ENCODE peak calls at places on chromosome 14, in ten cellular contexts. P is neural progenitor cell, A is fibroblast of lung, C is heart right ventricle, Y is sigmoid colon, E is tibial nerve, Z is IMR-90, R is endodermal cell, N is cardiac muscle cell, U is right lobe of liver. W is an unnamed sample. For H3K4me1 and H3K9me3, the result is how much of the 10 kb centered on the place peaks cover.

GRCh38 chr14:50040401-50040775 is 76.0 kb downstream of the VCPKMT start:
- DNase-seq in P (no peak), A (peak), C (no peak), Y (no peak), E (no peak), Z (peak), R (no peak), N (no peak), U (no peak), W (no peak)

GRCh38 chr14:77584809-77585208 is 31.6 kb downstream of the SPTLC2 start:
- DNase-seq in P (no peak), A (no peak), C (no peak), Y (no peak), E (no peak), Z (no peak), R (no peak), N (no peak), U (no peak), W (no peak)

GRCh38 chr14:90518941-90519256 is 122.1 kb downstream of the CALM1 start:
- DNase-seq in P (peak), A (no peak), C (no peak), Y (no peak), E (no peak), Z (peak), R (peak), N (no peak), U (no peak), W (no peak)

GRCh38 chr14:99602054-99602787 is 1.8 kb downstream of the CCDC85C start:
- DNase-seq in P (peak), A (no peak), C (peak), Y (peak), E (no peak), Z (peak), R (no peak), N (peak), U (peak), W (no peak)

GRCh38 chr14:59463773-59464650 is 1.2 kb downstream of the GPR135 start:
- DNase-seq in P (peak), A (no peak), C (no peak), Y (peak), E (no peak), Z (no peak), R (peak), N (no peak), U (peak), W (no peak)

GRCh38 chr14:75911883-75912282 is 69.9 kb downstream of the TGFB3 start:
- DNase-seq in P (peak), A (no peak), C (no peak), Y (no peak), E (no peak), Z (no peak), R (peak), N (peak), U (no peak), W (no peak)

GRCh38 chr14:97027256-97027999 is 230.2 kb downstream of the VRK1 start:
- DNase-seq in P (peak), A (no peak), C (no peak), Y (no peak), E (no peak), Z (no peak), R (no peak), N (no peak), U (no peak), W (no peak)

GRCh38 chr14:64209428-64210165 is 84.6 kb downstream of the ESR2 start:
- DNase-seq in P (no peak), A (peak), C (peak), Y (peak), E (no peak), Z (peak), R (no peak), N (no peak), U (peak), W (peak)

GRCh38 chr14:95156765-95157194 is 549 bp downstream of the DICER1 start:
- DNase-seq in P (no peak), A (peak), C (peak), Y (peak), E (no peak), Z (peak), R (no peak), N (peak), U (peak), W (no peak)

GRCh38 chr14:77565289-77566081 is 51.0 kb downstream of the SPTLC2 start:
- DNase-seq in P (no peak), A (peak), C (no peak), Y (no peak), E (no peak), Z (peak), R (no peak), N (no peak), U (no peak), W (no peak)

DNA sequence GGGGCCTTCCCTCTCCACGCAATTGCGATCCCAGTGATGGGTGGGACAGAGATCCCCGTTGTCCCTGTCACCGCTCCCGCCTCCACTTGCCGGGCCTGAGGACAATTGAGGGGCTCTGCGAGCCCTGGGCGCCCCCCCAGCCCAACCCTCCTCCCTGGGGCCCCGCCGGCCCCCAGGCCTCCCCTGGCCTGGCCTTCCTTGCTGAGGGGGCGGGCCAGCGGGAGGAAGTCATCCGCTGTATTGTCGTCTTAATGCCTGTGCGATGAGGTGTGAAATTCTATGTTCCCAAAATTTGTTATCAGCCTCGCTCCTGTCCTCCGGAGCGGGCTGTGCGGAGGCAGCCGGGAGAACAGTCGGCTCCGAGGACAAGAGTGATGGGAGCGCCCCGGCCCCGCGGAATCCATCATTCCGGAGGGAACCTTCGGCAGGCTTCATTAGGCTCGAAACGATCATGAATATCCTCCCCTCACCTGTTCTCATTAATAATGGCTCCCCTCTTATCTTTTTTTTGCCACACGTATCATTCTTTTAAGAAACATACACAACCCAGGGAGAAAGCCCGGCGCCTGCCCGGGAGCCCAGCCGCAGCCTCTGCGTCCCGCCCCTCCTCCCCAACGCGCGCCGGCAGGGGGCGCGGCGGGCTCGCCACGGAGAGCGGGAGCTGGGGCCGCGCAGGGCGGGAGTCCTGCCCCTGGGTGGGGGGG is 17.3 kb upstream of the DLK1 start:
- DNase-seq in P (peak), A (peak), C (peak), Y (no peak), E (no peak), Z (peak), R (peak), N (peak), U (no peak), W (no peak)
- TF ChIP-seq CTCF in P (peak), A (peak), C (peak), Y (no peak), E (peak), Z (peak), R (peak), N (peak), U (no peak), W (no peak)

DNA sequence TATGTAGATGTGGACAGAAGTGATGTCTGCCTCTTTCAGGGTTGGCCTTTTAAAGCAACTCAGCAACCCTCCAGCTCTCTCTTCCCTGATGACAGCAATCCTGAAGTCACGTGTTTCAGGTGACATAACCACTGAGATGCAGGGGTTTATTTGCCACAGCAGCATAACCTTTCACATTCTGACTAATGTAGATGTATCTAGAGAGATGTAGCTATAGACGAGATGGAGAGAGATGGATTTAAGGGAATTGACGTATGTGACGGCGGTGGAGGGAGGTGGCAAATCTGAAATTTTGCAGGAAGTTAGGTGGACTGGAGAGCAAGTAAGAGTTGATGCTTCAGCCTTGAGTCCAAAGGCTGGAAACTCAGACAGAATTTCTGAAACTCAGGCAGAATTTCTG is 126.0 kb downstream of the ZFP36L1 start:
- DNase-seq in P (no peak), A (no peak), C (no peak), Y (no peak), E (no peak), Z (no peak), R (no peak), N (no peak), U (no peak), W (peak)
- H3K4me1 ChIP-seq in P (under half), A (half or more), C (half or more), Y (under half), E (under half), Z (under half), R (under half), N (half or more), U (under half), W (under half)

GRCh38 chr14:27725482-27725881 is 1041.1 kb upstream of the FOXG1 start:
- DNase-seq in P (no peak), A (no peak), C (no peak), Y (no peak), E (no peak), Z (no peak), R (no peak), N (no peak), U (no peak), W (no peak)

GRCh38 chr14:27727371-27727770 is 1039.2 kb upstream of the FOXG1 start:
- DNase-seq in P (no peak), A (no peak), C (no peak), Y (no peak), E (no peak), Z (no peak), R (no peak), N (no peak), U (no peak), W (no peak)

DNA sequence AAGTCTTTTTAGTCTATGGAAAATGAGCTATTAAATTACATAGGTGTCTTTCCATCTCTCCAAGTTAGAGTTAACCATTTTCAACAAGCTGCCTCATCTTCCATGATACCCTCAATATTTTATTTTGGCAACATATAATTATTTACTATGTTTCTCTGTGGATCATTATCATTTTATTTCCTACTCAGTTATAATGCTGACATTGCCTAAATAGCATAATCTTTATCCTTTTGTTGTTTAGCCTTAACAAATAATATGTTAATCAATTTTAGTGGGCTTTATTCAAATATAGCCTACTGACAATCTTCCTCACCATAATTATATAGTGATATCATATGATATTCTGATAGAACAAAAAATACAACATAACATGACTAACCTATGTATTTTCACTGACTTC is 1044.8 kb upstream of the FOXG1 start:
- DNase-seq in P (no peak), A (no peak), C (no peak), Y (no peak), E (no peak), Z (no peak), R (no peak), N (no peak), U (no peak), W (no peak)
- H3K9me3 ChIP-seq in P (under half), A (under half), C (under half), Y (under half), E (under half), Z (under half), R (under half), N (under half), U (under half), W (under half)

GRCh38 chr14:68974759-68975347 is 4.2 kb downstream of the ACTN1 start:
- DNase-seq in P (no peak), A (no peak), C (no peak), Y (peak), E (no peak), Z (no peak), R (no peak), N (no peak), U (no peak), W (no peak)

GRCh38 chr14:68971411-68972035 is 7.6 kb downstream of the ACTN1 start:
- DNase-seq in P (no peak), A (no peak), C (no peak), Y (peak), E (no peak), Z (no peak), R (no peak), N (no peak), U (no peak), W (no peak)

GRCh38 chr14:68975667-68976066 is 3.4 kb downstream of the ACTN1 start:
- DNase-seq in P (no peak), A (peak), C (no peak), Y (peak), E (no peak), Z (peak), R (peak), N (no peak), U (no peak), W (no peak)

GRCh38 chr14:68972507-68973272 is 6.4 kb downstream of the ACTN1 start:
- DNase-seq in P (no peak), A (peak), C (no peak), Y (peak), E (no peak), Z (peak), R (peak), N (no peak), U (no peak), W (no peak)

DNA sequence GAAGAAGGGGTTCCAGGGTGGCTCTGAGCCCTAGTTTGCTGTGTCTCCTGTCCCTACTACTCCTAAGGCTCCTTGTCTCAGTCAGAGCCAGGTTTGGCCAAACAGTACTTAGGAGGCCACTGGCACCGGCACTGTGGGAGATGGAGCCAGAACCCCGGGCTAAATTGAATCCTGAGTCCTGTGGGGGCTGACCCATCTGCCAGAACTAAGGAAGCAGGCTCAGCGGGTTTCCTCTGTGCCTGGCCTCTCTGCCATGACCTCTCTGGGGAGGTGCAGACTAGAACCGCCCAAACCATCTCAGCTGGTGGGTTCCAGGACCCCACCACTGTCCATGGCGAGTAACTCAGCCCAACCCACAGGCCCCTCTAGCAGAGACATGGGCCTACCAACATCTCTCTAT is 5.5 kb downstream of the ACTN1 start:
- DNase-seq in P (no peak), A (no peak), C (no peak), Y (peak), E (no peak), Z (no peak), R (no peak), N (no peak), U (no peak), W (no peak)
- TF ChIP-seq CTCF in P (no peak), A (no peak), C (no peak), Y (no peak), E (no peak), Z (no peak), R (no peak), N (no peak), U (no peak), W (no peak)

DNA sequence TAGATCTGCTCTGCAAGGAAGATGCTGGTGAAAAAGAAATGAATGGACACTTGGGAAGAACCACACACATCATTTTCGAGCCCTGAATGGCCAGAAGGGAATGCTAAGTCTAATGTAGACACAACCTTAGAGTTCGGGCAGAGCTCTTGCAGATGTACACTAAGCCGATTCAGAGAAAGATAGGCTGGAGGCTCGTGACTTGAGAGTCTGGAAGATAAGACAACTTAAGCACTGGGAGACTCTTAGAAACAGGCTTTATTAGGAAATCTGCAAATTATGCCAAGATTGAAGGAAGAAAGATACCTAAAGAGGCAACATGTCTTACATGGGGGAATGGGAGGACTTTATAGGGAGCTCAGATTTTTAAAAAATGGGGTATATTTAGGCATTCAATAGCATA is 13.5 kb downstream of the TBPL2 start:
- DNase-seq in P (no peak), A (no peak), C (no peak), Y (no peak), E (no peak), Z (no peak), R (no peak), N (no peak), U (no peak), W (no peak)
- H3K4me1 ChIP-seq in P (under half), A (under half), C (under half), Y (under half), E (under half), Z (under half), R (under half), N (under half), U (under half), W (under half)

GRCh38 chr14:105400016-105400415 is 1.7 kb downstream of the TEX22 start:
- DNase-seq in P (no peak), A (no peak), C (no peak), Y (no peak), E (no peak), Z (no peak), R (no peak), N (no peak), U (no peak), W (no peak)
- H3K9me3 ChIP-seq in P (under half), A (under half), C (under half), Y (under half), E (under half), Z (under half), R (under half), N (under half), U (under half), W (under half)

GRCh38 chr14:55749946-55750345 is 169.9 kb downstream of the KTN1 start:
- DNase-seq in P (no peak), A (no peak), C (no peak), Y (no peak), E (no peak), Z (no peak), R (no peak), N (no peak), U (no peak), W (no peak)
- TF ChIP-seq CTCF in P (peak), A (no peak), C (no peak), Y (no peak), E (no peak), Z (no peak), R (peak), N (no peak), U (no peak), W (no peak)

DNA sequence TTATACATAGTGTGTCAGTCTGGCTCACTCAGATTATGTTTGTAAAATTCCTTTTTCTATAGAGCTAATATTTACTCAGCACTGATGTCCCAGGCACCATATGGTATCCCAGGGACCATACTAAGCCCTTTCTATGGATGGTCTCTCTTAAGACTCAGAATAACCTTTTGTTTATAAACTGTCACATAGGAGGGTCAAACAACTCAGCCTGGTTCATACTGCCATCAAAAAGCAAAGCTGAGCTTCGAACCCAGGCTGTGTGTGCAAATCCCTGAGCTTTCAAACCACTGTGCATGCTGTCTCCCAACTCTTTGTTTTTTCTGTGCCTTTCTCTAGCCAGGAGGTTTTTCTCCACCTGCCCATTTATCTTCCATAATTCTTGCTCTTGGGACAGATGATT is 135.6 kb upstream of the ARHGAP5 start:
- DNase-seq in P (no peak), A (no peak), C (no peak), Y (no peak), E (no peak), Z (no peak), R (no peak), N (no peak), U (no peak), W (no peak)
- H3K4me1 ChIP-seq in P (under half), A (under half), C (under half), Y (under half), E (under half), Z (under half), R (under half), N (under half), U (under half), W (under half)

DNA sequence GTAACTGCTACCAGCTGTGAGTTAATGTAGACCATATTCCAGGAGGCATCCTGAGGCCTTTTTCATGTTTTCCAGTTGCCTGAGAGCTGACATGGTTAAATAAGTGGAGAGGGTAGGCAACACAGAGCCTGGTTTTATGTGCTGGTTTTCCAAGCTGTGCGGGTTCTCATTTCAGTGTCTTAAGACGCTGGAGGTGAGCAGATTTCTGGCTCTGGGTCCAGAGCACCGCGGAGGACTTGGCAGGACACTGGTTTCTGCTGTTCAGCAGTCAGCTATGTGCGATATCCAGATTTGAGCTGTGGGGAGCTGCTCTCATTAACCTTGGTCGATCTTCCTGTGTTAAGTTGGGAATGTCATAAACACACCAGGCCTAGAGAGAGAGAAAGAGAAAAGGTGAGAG is 680.8 kb downstream of the BCL11B start:
- DNase-seq in P (no peak), A (no peak), C (no peak), Y (no peak), E (no peak), Z (no peak), R (no peak), N (no peak), U (no peak), W (no peak)
- H3K9me3 ChIP-seq in P (under half), A (under half), C (under half), Y (under half), E (under half), Z (under half), R (under half), N (under half), U (under half), W (under half)